ENCODE peak calls at places on chromosomes 12 and 14, in four cellular contexts. One of them, this sample, is unnamed. For H3K27me3, the result is how much of the 10 kb centered on the place peaks cover.

GRCh38 chr14:46433381-46433780 is 218.2 kb downstream of the RPL10L start:
- DNase-seq in AG04450: no peak
- DNase-seq in IMR-90: no peak
- DNase-seq in small intestine: no peak
- DNase-seq in this sample: no peak

GRCh38 chr14:33435911-33436310 is 497.2 kb downstream of the NPAS3 start:
- DNase-seq in IMR-90: peak
- DNase-seq in AG04450: no peak
- DNase-seq in small intestine: no peak
- DNase-seq in this sample: peak

GRCh38 chr12:120115692-120116442 is 686 bp downstream of the RAB35 start:
- DNase-seq in small intestine: peak
- DNase-seq in IMR-90: peak
- DNase-seq in AG04450: no peak
- DNase-seq in this sample: no peak

GRCh38 chr12:107492393-107493134 is 193.0 kb upstream of the PWP1 start:
- DNase-seq in small intestine: peak
- DNase-seq in IMR-90: no peak
- DNase-seq in AG04450: no peak
- DNase-seq in this sample: no peak

GRCh38 chr14:88044129-88044727 is 39.3 kb downstream of the GPR65 start:
- DNase-seq in small intestine: peak
- DNase-seq in AG04450: no peak
- DNase-seq in IMR-90: no peak
- DNase-seq in this sample: peak

GRCh38 chr12:8156845-8157244 is at the start of gene ZNF705A:
- DNase-seq in AG04450: peak
- DNase-seq in IMR-90: peak
- DNase-seq in small intestine: no peak
- DNase-seq in this sample: peak

GRCh38 chr12:89880695-89881350 is 172.2 kb upstream of the ATP2B1 start:
- DNase-seq in small intestine: peak
- DNase-seq in IMR-90: no peak
- DNase-seq in AG04450: no peak
- DNase-seq in this sample: no peak

GRCh38 chr12:8692573-8692972 is 5.2 kb upstream of the RIMKLB start:
- DNase-seq in small intestine: no peak
- DNase-seq in AG04450: no peak
- DNase-seq in IMR-90: peak
- DNase-seq in this sample: peak

GRCh38 chr14:90795744-90796143 is 20.5 kb downstream of the TTC7B start:
- DNase-seq in IMR-90: peak
- DNase-seq in small intestine: no peak
- DNase-seq in AG04450: peak
- DNase-seq in this sample: peak

GRCh38 chr12:58206876-58207275 is 265.5 kb downstream of the ATP23 start:
- DNase-seq in AG04450: no peak
- DNase-seq in IMR-90: no peak
- DNase-seq in small intestine: no peak
- DNase-seq in this sample: no peak

GRCh38 chr12:115598827-115599226 is 678.7 kb downstream of the MED13L start:
- DNase-seq in AG04450: no peak
- DNase-seq in small intestine: peak
- DNase-seq in IMR-90: no peak
- DNase-seq in this sample: no peak

GRCh38 chr12:6939187-6939540 is 4.5 kb upstream of the RNU7-1 start:
- DNase-seq in IMR-90: no peak
- DNase-seq in AG04450: no peak
- DNase-seq in small intestine: no peak
- DNase-seq in this sample: no peak

GRCh38 chr12:3160081-3160480 is 82.9 kb downstream of the TSPAN9 start:
- DNase-seq in IMR-90: peak
- DNase-seq in AG04450: no peak
- DNase-seq in small intestine: no peak
- DNase-seq in this sample: peak

GRCh38 chr14:56173360-56173922 is 55.2 kb downstream of the PELI2 start:
- DNase-seq in small intestine: no peak
- DNase-seq in AG04450: no peak
- DNase-seq in IMR-90: no peak
- DNase-seq in this sample: no peak

GRCh38 chr14:56172571-56172971 is 54.4 kb downstream of the PELI2 start:
- DNase-seq in IMR-90: peak
- DNase-seq in small intestine: peak
- DNase-seq in AG04450: peak
- DNase-seq in this sample: peak

GRCh38 chr14:56180754-56181542 is 62.7 kb downstream of the PELI2 start:
- DNase-seq in IMR-90: no peak
- DNase-seq in small intestine: no peak
- DNase-seq in AG04450: no peak
- DNase-seq in this sample: no peak

GRCh38 chr14:56175773-56176172 is 57.6 kb downstream of the PELI2 start:
- DNase-seq in AG04450: no peak
- DNase-seq in small intestine: no peak
- DNase-seq in IMR-90: no peak
- DNase-seq in this sample: no peak

GRCh38 chr14:56176530-56176929 is 58.3 kb downstream of the PELI2 start:
- DNase-seq in IMR-90: no peak
- DNase-seq in AG04450: no peak
- DNase-seq in small intestine: no peak
- DNase-seq in this sample: no peak
- H3K4me3 ChIP-seq in IMR-90: no peak
- H3K4me3 ChIP-seq in AG04450: no peak
- H3K4me3 ChIP-seq in small intestine: no peak
- H3K4me3 ChIP-seq in this sample: no peak

DNA sequence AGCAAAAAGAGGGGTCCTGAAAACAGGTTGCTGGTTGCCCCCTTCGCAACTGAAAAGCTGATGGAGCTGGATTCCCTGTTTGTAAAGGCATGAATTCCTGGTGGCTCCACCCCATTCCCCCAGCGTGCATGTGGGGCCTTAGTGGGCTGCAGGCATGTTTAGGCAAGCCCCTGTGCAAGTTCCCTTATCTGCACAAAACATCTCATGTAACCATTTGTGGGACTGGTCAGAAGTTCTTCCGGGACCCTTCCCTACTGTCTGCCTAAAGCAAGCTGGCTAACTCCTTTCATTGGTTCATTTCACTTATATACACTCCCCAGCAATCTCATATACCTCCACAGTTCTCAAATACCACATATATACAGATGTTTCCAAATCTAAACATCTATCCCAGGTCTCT is 24.0 kb upstream of the HIGD1C start:
- DNase-seq in AG04450: no peak
- DNase-seq in IMR-90: no peak
- DNase-seq in small intestine: no peak
- DNase-seq in this sample: peak
- H3K27me3 ChIP-seq in AG04450: under half
- H3K27me3 ChIP-seq in IMR-90: under half
- H3K27me3 ChIP-seq in small intestine: under half
- H3K27me3 ChIP-seq in this sample: under half

GRCh38 chr14:74950795-74951442 is 4.5 kb downstream of the PGF start:
- DNase-seq in AG04450: no peak
- DNase-seq in small intestine: peak
- DNase-seq in IMR-90: peak
- DNase-seq in this sample: no peak

GRCh38 chr14:74951443-74952194 is 3.8 kb downstream of the PGF start:
- DNase-seq in AG04450: no peak
- DNase-seq in IMR-90: no peak
- DNase-seq in small intestine: no peak
- DNase-seq in this sample: no peak

GRCh38 chr14:74953686-74954085 is 1.7 kb downstream of the PGF start:
- DNase-seq in AG04450: no peak
- DNase-seq in small intestine: no peak
- DNase-seq in IMR-90: no peak
- DNase-seq in this sample: no peak

GRCh38 chr14:74952697-74953484 is 2.5 kb downstream of the PGF start:
- DNase-seq in small intestine: no peak
- DNase-seq in IMR-90: no peak
- DNase-seq in AG04450: no peak
- DNase-seq in this sample: peak

DNA sequence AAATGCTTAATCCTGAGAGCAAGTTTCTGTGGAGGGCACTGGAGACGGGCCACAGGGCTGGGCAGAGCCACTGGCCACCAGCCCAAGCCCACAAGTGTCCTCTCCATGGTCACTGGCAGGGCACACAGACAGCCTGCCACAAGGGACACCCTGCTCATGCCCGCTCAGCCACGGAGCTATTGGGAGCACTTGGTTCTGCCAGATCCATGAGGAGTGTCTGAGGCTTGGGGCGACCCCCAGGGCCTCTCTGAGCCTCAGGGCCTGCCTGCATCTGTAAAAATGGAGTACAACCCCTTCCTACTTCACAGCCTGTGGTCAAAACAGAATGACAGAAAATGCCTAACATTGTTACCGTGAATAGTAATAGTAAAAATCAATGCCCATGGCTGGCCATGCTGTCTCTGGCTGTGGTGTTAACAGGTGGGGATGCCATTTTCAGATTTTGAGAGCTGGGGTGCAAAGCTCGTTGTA is 3.2 kb downstream of the PGF start:
- DNase-seq in small intestine: no peak
- DNase-seq in AG04450: no peak
- DNase-seq in IMR-90: no peak
- DNase-seq in this sample: no peak
- H3K4me3 ChIP-seq in small intestine: no peak
- H3K4me3 ChIP-seq in AG04450: no peak
- H3K4me3 ChIP-seq in IMR-90: no peak
- H3K4me3 ChIP-seq in this sample: no peak

GRCh38 chr12:74185360-74185759 is 352.3 kb upstream of the ATXN7L3B start:
- DNase-seq in IMR-90: no peak
- DNase-seq in AG04450: no peak
- DNase-seq in small intestine: no peak
- DNase-seq in this sample: no peak
- H3K27me3 ChIP-seq in IMR-90: under half
- H3K27me3 ChIP-seq in AG04450: under half
- H3K27me3 ChIP-seq in small intestine: under half
- H3K27me3 ChIP-seq in this sample: under half

GRCh38 chr12:96185914-96186313 is 8.3 kb upstream of the ELK3 start:
- DNase-seq in AG04450: no peak
- DNase-seq in small intestine: no peak
- DNase-seq in IMR-90: no peak
- DNase-seq in this sample: no peak
- H3K4me3 ChIP-seq in AG04450: no peak
- H3K4me3 ChIP-seq in small intestine: no peak
- H3K4me3 ChIP-seq in IMR-90: no peak
- H3K4me3 ChIP-seq in this sample: no peak